ENCODE peak calls at places on chromosome 12, in four cellular contexts. A is A549; S is CD8-positive, alpha-beta T cell; V is adrenal gland. U is an unnamed sample.

GRCh38 chr12:52903855-52904508 is 894 bp downstream of the KRT8 start:
- DNase-seq in A (peak), S (peak), V (peak), U (no peak)

GRCh38 chr12:132824053-132824452 is 4.6 kb downstream of the GOLGA3 start:
- DNase-seq in A (no peak), S (no peak), V (no peak), U (no peak)

GRCh38 chr12:112285600-112286401 is 96.4 kb downstream of the HECTD4 start:
- DNase-seq in A (no peak), S (no peak), V (no peak), U (no peak)

GRCh38 chr12:80269953-80270552 is 170.7 kb downstream of the OTOGL start:
- DNase-seq in A (peak), S (no peak), V (no peak), U (no peak)

GRCh38 chr12:26701604-26702215 is 131.3 kb downstream of the ITPR2 start:
- DNase-seq in A (peak), S (no peak), V (no peak), U (no peak)

GRCh38 chr12:1552978-1553471 is 41.4 kb downstream of the FBXL14 start:
- DNase-seq in A (no peak), S (no peak), V (no peak), U (no peak)

GRCh38 chr12:45637706-45638105 is 91.8 kb upstream of the ARID2 start:
- DNase-seq in A (no peak), S (no peak), V (no peak), U (no peak)

GRCh38 chr12:112270673-112271072 is 111.6 kb downstream of the HECTD4 start:
- DNase-seq in A (no peak), S (no peak), V (no peak), U (no peak)

GRCh38 chr12:55657282-55657681 is 20.6 kb downstream of the OR10P1 start:
- DNase-seq in A (no peak), S (no peak), V (no peak), U (no peak)

GRCh38 chr12:55659486-55660385 is 23.0 kb downstream of the OR10P1 start:
- DNase-seq in A (peak), S (no peak), V (peak), U (no peak)

GRCh38 chr12:55654506-55655224 is 18.0 kb downstream of the OR10P1 start:
- DNase-seq in A (no peak), S (no peak), V (no peak), U (no peak)

GRCh38 chr12:55658212-55658611 is 21.5 kb downstream of the OR10P1 start:
- DNase-seq in A (no peak), S (no peak), V (no peak), U (no peak)

DNA sequence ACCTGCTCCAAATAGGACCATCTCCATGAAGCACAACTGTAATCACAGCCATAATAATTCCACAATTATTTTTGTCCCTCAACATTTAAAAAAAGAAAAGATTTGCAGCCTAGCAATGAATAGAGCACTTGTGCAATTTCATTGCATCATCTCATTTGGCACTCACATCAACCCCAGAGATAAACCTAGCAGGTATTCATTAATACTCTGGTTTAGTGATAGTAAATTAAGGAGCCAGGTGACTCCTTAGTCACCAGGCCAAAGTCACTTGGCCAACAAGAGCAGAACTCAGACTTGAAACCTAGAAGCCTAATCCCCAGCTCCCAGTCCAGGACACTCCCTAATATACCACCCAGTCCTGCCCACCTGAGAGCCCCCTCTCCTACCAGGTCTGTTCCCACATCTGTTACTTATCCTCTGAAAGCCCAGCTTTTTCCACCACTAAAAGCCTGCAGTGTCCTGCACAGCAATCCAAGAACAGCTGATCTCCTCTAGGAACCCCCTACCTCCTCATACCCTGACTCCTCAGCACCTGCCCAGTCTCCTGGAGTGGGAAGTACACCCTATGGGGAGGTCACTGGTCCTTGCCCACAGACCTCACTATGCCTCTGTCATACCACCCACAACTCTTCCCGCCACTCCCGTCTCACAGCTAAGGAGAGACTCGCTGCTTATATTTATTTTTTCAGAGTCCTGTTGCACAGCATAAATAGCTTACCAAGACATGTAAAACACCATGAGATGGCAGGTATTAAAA is 22.1 kb downstream of the OR10P1 start:
- DNase-seq in A (no peak), S (no peak), V (peak), U (no peak)
- H3K4me3 ChIP-seq in A (no peak), S (no peak), V (peak), U (no peak)

GRCh38 chr12:48828293-48828692 is 10.0 kb downstream of the CACNB3 start:
- DNase-seq in A (no peak), S (no peak), V (no peak), U (no peak)

GRCh38 chr12:48827513-48828096 is 9.3 kb downstream of the CACNB3 start:
- DNase-seq in A (no peak), S (no peak), V (peak), U (no peak)

GRCh38 chr12:48831257-48831656 is 13.0 kb downstream of the CACNB3 start:
- DNase-seq in A (no peak), S (no peak), V (no peak), U (no peak)

GRCh38 chr12:48828841-48829575 is 10.7 kb downstream of the CACNB3 start:
- DNase-seq in A (no peak), S (no peak), V (no peak), U (no peak)

GRCh38 chr12:48832321-48833060 is 14.2 kb downstream of the CACNB3 start:
- DNase-seq in A (no peak), S (no peak), V (no peak), U (no peak)
- TF ChIP-seq CTCF in A (no peak), S (no peak), V (no peak), U (no peak)

GRCh38 chr12:13195848-13196301 is 651 bp upstream of the EMP1 start:
- DNase-seq in A (peak), S (no peak), V (no peak), U (no peak)

GRCh38 chr12:13197526-13198141 is 1.1 kb downstream of the EMP1 start:
- DNase-seq in A (no peak), S (no peak), V (no peak), U (no peak)

GRCh38 chr12:13195244-13195643 is 1.3 kb upstream of the EMP1 start:
- DNase-seq in A (no peak), S (no peak), V (no peak), U (no peak)

GRCh38 chr12:13194462-13195110 is 1.9 kb upstream of the EMP1 start:
- DNase-seq in A (no peak), S (no peak), V (no peak), U (no peak)

GRCh38 chr12:13196302-13196921 is at the start of gene EMP1:
- DNase-seq in A (peak), S (peak), V (peak), U (peak)
- H3K4me3 ChIP-seq in A (peak), S (peak), V (peak), U (no peak)

DNA sequence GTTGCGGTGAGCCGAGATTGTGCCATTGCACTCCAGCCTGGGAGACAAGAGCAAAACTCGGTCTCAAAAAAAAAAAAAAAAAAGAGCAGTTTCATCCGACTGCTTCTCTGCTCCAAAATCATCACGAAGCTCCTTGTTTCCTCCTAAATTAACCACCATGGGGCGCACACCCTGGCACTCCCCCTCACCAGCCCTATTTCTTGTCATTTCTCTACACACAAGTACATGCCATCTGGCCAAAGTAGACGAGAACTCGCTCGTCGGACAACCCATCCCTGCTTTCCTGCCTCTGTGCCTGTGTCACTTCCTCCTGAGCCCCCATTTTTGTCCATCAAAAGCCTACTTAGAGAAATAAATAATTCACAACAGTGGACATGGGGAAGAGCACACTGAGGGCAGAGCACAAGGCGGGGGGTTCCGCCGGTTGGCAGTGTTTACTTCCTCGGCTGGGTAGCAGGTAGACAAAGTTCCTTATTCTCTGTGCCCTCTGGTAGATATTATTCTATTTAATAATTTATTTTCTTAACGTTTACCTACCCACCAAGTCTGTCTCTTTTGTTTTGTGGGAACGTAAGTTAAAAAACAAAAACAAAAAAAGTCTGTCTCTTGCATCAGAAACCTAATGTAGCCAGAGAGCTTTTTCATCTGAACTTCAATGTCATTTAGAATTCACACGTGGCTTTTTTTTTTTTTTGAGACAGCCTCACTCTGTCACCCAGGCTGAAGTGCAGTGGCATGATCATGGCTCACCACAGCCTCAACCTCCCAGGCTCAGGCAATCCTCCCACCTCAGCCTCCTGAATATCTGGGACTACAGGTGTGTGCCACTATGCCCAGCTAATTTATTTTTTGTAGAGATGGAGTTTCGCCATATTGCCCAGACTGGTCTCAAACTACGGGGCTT is 6.0 kb downstream of the VPS37B start:
- DNase-seq in A (no peak), S (no peak), V (no peak), U (no peak)
- TF ChIP-seq CTCF in A (no peak), S (no peak), V (no peak), U (no peak)